ENCODE peak calls at places on chromosome 4, in five cellular contexts. Q is heart left ventricle, U is coronary artery, D is B cell, P is NB4. W is an unnamed sample.
A peak's percentile ranks its signal among the peaks of the same experiment; 100 is the strongest.

GRCh38 chr4:146477054-146477453 is 44.7 kb downstream of the SLC10A7 start:
- DNase-seq in P (no peak), Q (no peak), D (no peak), U (no peak), W (no peak)

GRCh38 chr4:113594231-113594556 is 167.3 kb downstream of the CAMK2D start:
- DNase-seq in P (no peak), U (no peak), D (no peak), Q (no peak), W (no peak)

GRCh38 chr4:128451270-128451905 is 163.8 kb upstream of the PGRMC2 start:
- DNase-seq in U (no peak), P (no peak), Q (no peak), D (no peak), W (no peak)

GRCh38 chr4:140867338-140867737 is 111.2 kb upstream of the TBC1D9 start:
- DNase-seq in D (no peak), U (no peak), P (no peak), Q (no peak), W (no peak)

GRCh38 chr4:145557720-145558119 is 61.5 kb upstream of the MMAA start:
- DNase-seq in U (no peak), Q (peak; percentile 42), P (peak; percentile 60), D (peak; percentile 52), W (peak; percentile 65)

GRCh38 chr4:137610960-137611359 is 78.7 kb upstream of the PCDH18 start:
- DNase-seq in Q (no peak), P (peak; percentile 3), D (no peak), U (no peak), W (no peak)

GRCh38 chr4:94595880-94596483 is 144.2 kb downstream of the PDLIM5 start:
- DNase-seq in P (peak; percentile 55), D (peak; percentile 33), Q (no peak), U (no peak), W (peak; percentile 41)

GRCh38 chr4:151045907-151046306 is 30.8 kb upstream of the LRBA start:
- DNase-seq in P (peak; percentile 25), U (no peak), D (no peak), Q (no peak), W (no peak)

GRCh38 chr4:119490335-119490734 is 138.3 kb downstream of the PDE5A start:
- DNase-seq in Q (no peak), U (no peak), P (peak; percentile 16), D (no peak), W (no peak)

GRCh38 chr4:95889662-95890061 is 49.8 kb downstream of the PDHA2 start:
- DNase-seq in P (peak; percentile 15), Q (no peak), U (no peak), D (no peak), W (no peak)

GRCh38 chr4:173513651-173514050 is 16.4 kb downstream of the HAND2 start:
- DNase-seq in U (no peak), Q (no peak), D (no peak), P (no peak), W (no peak)

GRCh38 chr4:101065346-101065745 is 282.0 kb downstream of the PPP3CA start:
- DNase-seq in Q (no peak), U (no peak), P (peak; percentile 41), D (no peak), W (no peak)

GRCh38 chr4:22170353-22170752 is 221.8 kb upstream of the KCNIP4 start:
- DNase-seq in Q (no peak), U (no peak), D (no peak), P (no peak), W (no peak)

GRCh38 chr4:127155121-127155520 is 477.6 kb upstream of the INTU start:
- DNase-seq in D (no peak), U (no peak), P (no peak), Q (no peak), W (no peak)

GRCh38 chr4:143287571-143287923 is 49.1 kb upstream of the GAB1 start:
- DNase-seq in P (no peak), D (no peak), U (no peak), Q (no peak), W (no peak)

GRCh38 chr4:15366660-15367059 is 61.2 kb upstream of the C1QTNF7 start:
- DNase-seq in Q (no peak), U (no peak), P (peak; percentile 21), D (no peak), W (no peak)

GRCh38 chr4:30460818-30461217 is 259.4 kb upstream of the PCDH7 start:
- DNase-seq in U (no peak), D (no peak), P (no peak), Q (no peak), W (no peak)

GRCh38 chr4:55172694-55173287 is 47.4 kb upstream of the KDR start:
- DNase-seq in U (no peak), Q (no peak), P (no peak), D (no peak), W (no peak)

GRCh38 chr4:2436301-2436700 is 17.5 kb downstream of the CFAP99 start:
- DNase-seq in D (no peak), U (no peak), Q (no peak), P (no peak), W (no peak)

GRCh38 chr4:175369087-175369486 is 443.0 kb downstream of the GPM6A start:
- DNase-seq in P (no peak), D (no peak), Q (no peak), U (no peak), W (no peak)

GRCh38 chr4:183571350-183572076 is 66.7 kb downstream of the ING2 start:
- DNase-seq in Q (peak; percentile 32), D (no peak), U (no peak), P (peak; percentile 27), W (no peak)

GRCh38 chr4:18192901-18193300 is 171.3 kb upstream of the LCORL start:
- DNase-seq in D (no peak), U (no peak), Q (no peak), P (no peak), W (no peak)

GRCh38 chr4:174538123-174538875 is 16.0 kb upstream of the HPGD start:
- DNase-seq in D (no peak), P (no peak), Q (no peak), U (no peak), W (peak; percentile 37)

GRCh38 chr4:2793920-2794706 is 1.2 kb downstream of the SH3BP2 start:
- DNase-seq in D (no peak), Q (peak; percentile 78), U (peak; percentile 77), P (peak; percentile 64), W (no peak)

GRCh38 chr4:150583287-150584197 is 1.6 kb downstream of the MAB21L2 start:
- DNase-seq in D (no peak), U (peak; percentile 74), Q (peak; percentile 53), P (no peak), W (no peak)

GRCh38 chr4:36363024-36363423 is 81.6 kb downstream of the DTHD1 start:
- DNase-seq in Q (no peak), D (no peak), U (no peak), P (no peak), W (no peak)

GRCh38 chr4:70583952-70584834 is 7.9 kb upstream of the AMBN start:
- DNase-seq in D (no peak), U (no peak), P (no peak), Q (no peak), W (no peak)

GRCh38 chr4:7960017-7960789 is 20.5 kb upstream of the AFAP1 start:
- DNase-seq in Q (no peak), D (no peak), U (no peak), P (no peak), W (no peak)

GRCh38 chr4:102345795-102346100 is 466 bp upstream of the SLC39A8 start:
- DNase-seq in Q (no peak), D (no peak), U (no peak), P (no peak), W (peak; percentile 19)
- TF ChIP-seq CTCF in Q (no peak), D (peak; percentile 54), U (no peak), P (no peak), W (no peak)

GRCh38 chr4:154691229-154691628 is 52.6 kb upstream of the LRAT start:
- DNase-seq in Q (no peak), D (no peak), U (no peak), P (no peak), W (no peak)

GRCh38 chr4:154683956-154684681 is 59.7 kb upstream of the LRAT start:
- DNase-seq in U (no peak), Q (no peak), P (no peak), D (no peak), W (no peak)

GRCh38 chr4:154687840-154688239 is 56.0 kb upstream of the LRAT start:
- DNase-seq in Q (no peak), P (no peak), D (no peak), U (no peak), W (no peak)

GRCh38 chr4:154692311-154692818 is 51.4 kb upstream of the LRAT start:
- DNase-seq in Q (no peak), P (no peak), U (no peak), D (no peak), W (no peak)

GRCh38 chr4:154686838-154687237 is 57.0 kb upstream of the LRAT start:
- DNase-seq in D (no peak), U (no peak), Q (no peak), P (no peak), W (no peak)
- TF ChIP-seq CTCF in D (no peak), U (no peak), Q (no peak), P (no peak), W (no peak)

DNA sequence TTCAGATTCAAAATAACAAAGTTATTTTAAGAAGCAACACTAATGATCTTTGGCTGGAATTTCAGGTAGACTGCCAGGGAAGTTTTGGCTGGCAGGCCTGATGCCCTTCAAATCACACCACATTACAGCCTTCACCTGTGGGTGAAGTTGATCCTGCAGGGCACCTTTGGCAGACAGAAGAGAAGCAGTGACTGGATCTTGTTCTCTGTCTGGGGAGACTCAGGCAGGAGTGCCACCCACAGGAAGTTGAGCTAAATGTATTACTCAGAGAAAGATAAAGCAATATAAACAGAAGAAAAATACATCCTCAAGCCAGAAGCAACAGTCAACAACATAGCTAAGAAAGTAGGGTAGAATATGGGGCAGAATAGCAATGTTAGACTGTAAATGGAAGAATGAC is 12.8 kb upstream of the CFAP299 start:
- DNase-seq in P (peak; percentile 22), D (no peak), U (no peak), Q (no peak), W (no peak)
- TF ChIP-seq CTCF in P (no peak), D (no peak), U (no peak), Q (no peak), W (no peak)

GRCh38 chr4:154441982-154442381 is 49.6 kb downstream of the DCHS2 start:
- DNase-seq in P (no peak), U (no peak), Q (no peak), D (no peak), W (no peak)
- TF ChIP-seq CTCF in P (no peak), U (no peak), Q (no peak), D (no peak), W (no peak)

DNA sequence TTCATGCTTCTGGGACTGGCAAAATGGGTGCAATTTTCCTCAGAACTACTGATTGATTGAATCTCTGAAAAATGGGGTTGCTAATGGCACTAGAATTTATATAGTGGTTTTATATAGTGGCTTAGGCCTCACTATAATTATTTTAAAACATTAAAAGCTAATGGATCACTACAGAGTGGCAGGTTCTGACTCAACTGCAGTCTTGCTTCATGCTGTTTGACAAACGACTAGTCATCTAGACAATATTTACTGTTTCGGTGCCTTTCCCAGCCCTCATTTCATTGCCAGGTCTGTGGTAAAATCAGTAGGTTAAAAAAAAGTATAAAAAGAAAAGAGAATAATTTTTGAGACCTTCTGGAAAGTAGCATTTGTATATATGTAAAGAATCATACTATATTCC is 352.8 kb upstream of the ATOH1 start:
- DNase-seq in P (no peak), D (no peak), U (no peak), Q (no peak), W (no peak)
- TF ChIP-seq CTCF in P (no peak), D (no peak), U (no peak), Q (no peak), W (no peak)

GRCh38 chr4:6017030-6017429 is 1.2 kb downstream of the C4orf50 start:
- DNase-seq in Q (no peak), U (no peak), D (no peak), P (no peak), W (no peak)
- TF ChIP-seq CTCF in Q (no peak), U (no peak), D (no peak), P (no peak), W (no peak)

W was measured in GM10248.